ENCODE peak calls at places on chromosomes 16 and 17, in ten cellular contexts. G is lung, K is prostate gland, T is GM12878, N is mucosa of descending colon, O is left lung, L is heart left ventricle, D is mammary epithelial cell, X is HCT116, R is psoas muscle. P is an unnamed sample. For H3K4me1, the result is how much of the 10 kb centered on the place peaks cover.

GRCh38 chr17:45574376-45574775 is 83.9 kb upstream of the PLEKHM1 start:
- DNase-seq in L (no peak), K (no peak), X (no peak), O (no peak), G (no peak), T (no peak), R (no peak), D (no peak), N (no peak), P (no peak)

GRCh38 chr16:23020084-23020483 is 129.2 kb downstream of the USP31 start:
- DNase-seq in G (no peak), X (no peak), N (no peak), D (no peak), L (no peak), R (no peak), T (no peak), K (no peak), O (no peak), P (no peak)

GRCh38 chr17:77736207-77736600 is 222.3 kb upstream of the TNRC6C start:
- DNase-seq in X (no peak), R (no peak), K (no peak), G (no peak), D (no peak), T (no peak), O (no peak), L (no peak), N (no peak), P (peak)

GRCh38 chr16:66167564-66168291 is 198.8 kb upstream of the CDH5 start:
- DNase-seq in K (no peak), G (no peak), T (no peak), D (no peak), N (no peak), L (no peak), X (no peak), R (no peak), O (no peak), P (no peak)

GRCh38 chr17:7844292-7845154 is 10.3 kb upstream of the TMEM88 start:
- DNase-seq in K (peak), X (peak), T (peak), G (peak), O (peak), L (peak), N (peak), D (peak), R (peak), P (peak)

GRCh38 chr17:47238321-47239010 is 15.2 kb upstream of the ITGB3 start:
- DNase-seq in R (no peak), L (no peak), D (no peak), K (no peak), T (no peak), G (no peak), O (no peak), X (no peak), N (no peak), P (no peak)

GRCh38 chr17:44899074-44899782 is at the start of gene EFTUD2:
- DNase-seq in R (peak), T (peak), X (peak), K (peak), O (peak), L (peak), G (peak), D (peak), N (peak), P (peak)

GRCh38 chr17:45262516-45263476 is 902 bp upstream of the SPATA32 start:
- DNase-seq in X (no peak), T (no peak), R (no peak), G (no peak), L (no peak), K (peak), N (no peak), O (no peak), D (no peak), P (peak)

GRCh38 chr17:14321476-14321949 is 20.6 kb downstream of the HS3ST3B1 start:
- DNase-seq in L (no peak), D (no peak), R (no peak), T (no peak), N (no peak), X (no peak), K (no peak), G (no peak), O (no peak), P (no peak)

GRCh38 chr17:27593232-27593856 is 37.6 kb upstream of the LGALS9 start:
- DNase-seq in T (no peak), K (no peak), G (no peak), L (no peak), X (no peak), R (no peak), O (no peak), D (no peak), N (no peak), P (no peak)

GRCh38 chr16:66026211-66026610 is 340.3 kb upstream of the CDH5 start:
- DNase-seq in K (peak), T (no peak), G (no peak), R (no peak), X (no peak), D (no peak), L (no peak), N (no peak), O (no peak), P (no peak)

GRCh38 chr16:80803341-80804060 is 897 bp downstream of the CDYL2 start:
- DNase-seq in N (peak), O (peak), D (no peak), R (peak), X (no peak), K (peak), L (peak), T (no peak), G (peak), P (peak)
- H3K4me3 ChIP-seq in N (no peak), O (peak), D (no peak), R (peak), X (no peak), K (peak), L (no peak), T (peak), G (peak), P (peak)

DNA sequence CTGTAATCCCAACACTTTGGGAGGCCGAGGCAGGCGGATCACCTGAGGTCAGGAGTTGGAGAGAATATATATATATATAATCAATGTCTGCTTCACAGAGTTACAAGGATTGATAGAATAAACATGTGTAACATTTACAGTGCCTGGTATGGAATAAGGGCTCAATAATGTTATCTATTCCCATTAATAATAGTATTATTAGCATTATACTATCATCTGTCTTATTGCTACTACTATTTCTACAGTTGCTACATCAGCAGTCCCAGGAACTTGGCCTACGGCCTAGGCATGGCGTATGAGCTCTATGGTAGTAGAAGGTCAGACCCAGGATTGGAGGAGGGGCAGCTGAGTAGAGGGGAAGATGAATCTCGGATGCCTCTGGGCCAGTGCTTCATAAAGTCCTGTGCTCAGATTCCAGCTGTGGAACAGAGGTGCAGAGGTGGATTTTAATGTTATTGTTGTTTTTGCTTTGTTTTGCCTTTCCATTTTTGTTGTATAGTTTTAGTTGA is 146.3 kb upstream of the TBX2 start:
- DNase-seq in D (no peak), X (no peak), K (no peak), O (no peak), R (peak), N (no peak), T (no peak), L (no peak), G (no peak), P (no peak)
- H3K4me1 ChIP-seq in D (under half), X (under half), K (under half), O (half or more), R (under half), N (under half), T (under half), L (under half), G (under half), P (under half)

DNA sequence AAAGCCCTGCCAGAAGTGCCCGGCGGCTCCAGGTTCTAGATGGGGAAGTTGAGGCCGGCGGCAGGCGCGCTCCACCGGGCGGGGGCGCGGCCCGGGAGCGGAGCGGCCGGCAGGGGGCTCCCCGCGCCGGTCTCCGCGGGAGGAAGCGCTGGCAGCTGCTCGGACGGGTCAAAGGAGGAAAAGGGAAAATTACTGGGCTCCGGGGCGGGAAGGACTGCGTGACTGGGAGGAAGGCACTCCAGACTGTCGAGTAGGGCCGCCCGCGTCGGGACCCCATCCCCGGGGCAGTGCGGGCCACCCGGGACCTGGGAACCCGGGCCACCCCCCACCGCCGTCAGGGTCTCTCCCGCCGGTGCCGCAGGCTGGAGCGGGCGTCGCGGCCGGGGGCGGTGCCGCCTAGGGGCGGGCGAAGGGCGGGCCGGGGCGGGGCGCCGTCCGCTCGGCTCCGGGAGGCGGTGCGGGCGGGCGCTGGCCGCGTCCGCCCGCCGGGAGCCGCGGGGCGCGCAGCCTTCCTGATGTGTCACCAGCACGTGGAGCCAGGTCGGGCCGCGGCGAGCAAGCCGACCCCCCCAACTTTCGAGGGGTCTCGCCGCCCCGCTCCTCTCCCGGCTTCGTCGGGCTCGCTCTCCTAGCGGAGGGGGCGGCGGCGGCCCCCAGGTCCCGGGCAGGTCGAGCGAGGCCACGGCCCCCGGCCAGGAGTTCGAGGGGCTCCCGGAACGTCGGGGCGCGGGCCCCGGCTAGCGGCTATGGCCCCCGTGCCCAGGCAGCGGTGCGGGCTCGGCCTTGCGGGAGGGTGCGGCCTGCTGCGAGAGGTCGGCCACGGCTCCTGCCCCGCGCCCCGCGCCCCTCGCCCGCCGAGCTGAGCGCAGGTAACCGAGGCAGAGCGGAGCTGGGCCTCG is 167.5 kb downstream of the RAB11FIP4 start:
- DNase-seq in N (peak), K (peak), D (peak), O (peak), T (no peak), G (peak), L (peak), R (peak), X (peak), P (peak)
- TF ChIP-seq CTCF in N (peak), K (peak), D (peak), O (peak), T (peak), G (peak), L (peak), R (peak), X (peak), P (peak)

DNA sequence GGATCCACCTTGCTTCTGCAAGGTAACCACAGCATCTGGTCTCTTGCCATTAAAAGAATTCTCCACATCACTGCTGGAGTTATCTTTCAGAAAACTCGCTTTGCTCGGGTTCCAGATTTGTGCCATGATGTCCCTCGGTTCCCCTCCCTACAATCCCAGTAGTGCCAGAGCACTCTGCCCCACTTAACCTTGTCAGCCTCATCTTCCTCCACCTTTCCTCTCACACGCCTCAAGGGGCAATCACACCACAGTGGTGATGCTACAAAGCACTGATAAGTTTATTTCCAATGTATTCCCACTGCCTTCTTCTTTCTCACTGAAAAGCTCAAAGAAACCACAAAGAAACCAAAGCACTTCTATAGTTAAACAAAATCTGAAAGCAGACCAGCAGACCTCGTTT is 11.4 kb upstream of the CDRT4 start:
- DNase-seq in T (no peak), L (no peak), R (no peak), K (no peak), D (no peak), X (no peak), O (no peak), G (no peak), N (no peak), P (no peak)
- H3K4me3 ChIP-seq in T (no peak), L (no peak), R (no peak), K (no peak), D (no peak), X (no peak), O (no peak), G (no peak), N (no peak), P (no peak)

GRCh38 chr16:82337355-82337754 is 167.3 kb upstream of the MPHOSPH6 start:
- DNase-seq in D (no peak), G (no peak), O (no peak), T (no peak), R (no peak), L (no peak), X (no peak), K (no peak), N (no peak), P (no peak)
- H3K4me1 ChIP-seq in D (under half), G (under half), O (under half), T (under half), R (under half), L (under half), X (under half), K (under half), N (under half), P (under half)

GRCh38 chr16:49608801-49609200 is 235.2 kb downstream of the C16orf78 start:
- DNase-seq in G (no peak), N (no peak), L (no peak), D (no peak), X (peak), T (no peak), O (no peak), K (no peak), R (no peak), P (no peak)
- TF ChIP-seq CTCF in G (no peak), N (no peak), L (peak), D (no peak), X (peak), T (peak), O (peak), K (no peak), R (peak), P (peak)

GRCh38 chr17:42781639-42782401 is 1.4 kb downstream of the WNK4 start:
- DNase-seq in N (peak), K (peak), X (no peak), G (no peak), O (no peak), D (no peak), T (no peak), L (no peak), R (no peak), P (no peak)

GRCh38 chr17:42784361-42784760 is 4.0 kb downstream of the WNK4 start:
- DNase-seq in X (no peak), N (no peak), D (no peak), K (no peak), L (no peak), R (no peak), O (peak), G (no peak), T (no peak), P (no peak)

GRCh38 chr17:42782402-42783061 is 2.1 kb downstream of the WNK4 start:
- DNase-seq in O (no peak), R (no peak), N (peak), D (no peak), G (no peak), L (no peak), K (no peak), T (no peak), X (no peak), P (no peak)

GRCh38 chr17:42783778-42784138 is 3.3 kb downstream of the WNK4 start:
- DNase-seq in T (no peak), L (no peak), X (no peak), N (no peak), G (no peak), K (no peak), O (no peak), R (no peak), D (no peak), P (no peak)

DNA sequence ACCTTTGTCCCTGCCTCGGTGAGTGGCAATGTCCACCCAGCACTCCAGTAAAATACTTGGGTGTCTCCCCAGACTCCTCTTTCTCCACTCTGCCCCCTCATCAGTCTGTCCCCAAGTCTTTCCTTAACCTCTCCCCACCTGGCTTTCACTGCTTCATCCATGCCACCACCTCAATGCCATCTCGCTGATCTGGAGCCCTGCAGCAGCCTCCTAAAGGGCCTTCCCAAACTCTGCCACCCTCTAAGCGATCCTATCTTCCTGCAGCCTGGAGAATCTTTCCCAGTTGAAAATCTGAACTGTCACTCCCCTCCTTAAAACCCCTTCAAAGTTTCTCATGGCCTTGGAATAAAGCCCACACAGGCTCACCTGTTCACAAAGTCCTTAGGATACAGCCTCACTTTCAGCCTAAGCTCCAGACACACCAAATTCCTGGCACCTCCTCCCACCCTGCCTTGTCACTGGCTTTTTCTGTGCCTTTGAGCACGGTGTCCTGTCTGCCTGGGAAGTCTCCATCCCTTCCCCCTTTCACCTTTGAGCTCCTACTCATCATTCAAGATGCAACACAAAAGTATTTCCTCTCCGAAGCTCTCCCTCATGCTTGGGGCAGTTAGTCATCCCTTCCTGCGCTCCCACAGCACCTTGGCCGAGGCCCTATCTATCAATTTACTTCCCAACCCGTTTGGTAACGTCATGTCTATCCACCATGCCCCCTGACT is 2.8 kb downstream of the WNK4 start:
- DNase-seq in G (no peak), K (no peak), R (no peak), T (no peak), N (no peak), O (no peak), X (no peak), L (no peak), D (peak), P (no peak)
- H3K4me3 ChIP-seq in G (no peak), K (peak), R (no peak), T (no peak), N (no peak), O (no peak), X (peak), L (no peak), D (no peak), P (no peak)

GRCh38 chr17:81260171-81260570 is 21.1 kb downstream of the NDUFAF8 start:
- DNase-seq in L (no peak), G (no peak), X (no peak), N (no peak), D (no peak), T (no peak), O (no peak), R (no peak), K (no peak), P (no peak)
- H3K4me1 ChIP-seq in L (under half), G (under half), X (under half), N (under half), D (under half), T (under half), O (under half), R (under half), K (under half), P (under half)